ENCODE peak calls at places on chromosomes 1 and 21, in six cellular contexts. One of them, this sample, is unnamed.

GRCh38 chr21:33395866-33396265 is 7.3 kb upstream of the IFNGR2 start:
- DNase-seq in aorta: no peak
- DNase-seq in osteoblast: peak
- DNase-seq in NCI-H1092 treated with DMSO at 0.1 percent for 48 hours: no peak
- DNase-seq in T-helper 2 cell: no peak
- DNase-seq in hypothalamus: no peak
- DNase-seq in this sample: no peak

GRCh38 chr1:21220815-21221214 is 44.1 kb upstream of the EIF4G3 start:
- DNase-seq in T-helper 2 cell: no peak
- DNase-seq in osteoblast: no peak
- DNase-seq in NCI-H1092 treated with DMSO at 0.1 percent for 48 hours: peak
- DNase-seq in hypothalamus: no peak
- DNase-seq in aorta: no peak
- DNase-seq in this sample: no peak

GRCh38 chr1:211129790-211130189 is 4.2 kb downstream of the KCNH1 start:
- DNase-seq in T-helper 2 cell: no peak
- DNase-seq in hypothalamus: no peak
- DNase-seq in osteoblast: no peak
- DNase-seq in NCI-H1092 treated with DMSO at 0.1 percent for 48 hours: no peak
- DNase-seq in aorta: no peak
- DNase-seq in this sample: no peak

GRCh38 chr1:145996433-145997155 is at the start of gene TXNIP:
- DNase-seq in NCI-H1092 treated with DMSO at 0.1 percent for 48 hours: peak
- DNase-seq in aorta: peak
- DNase-seq in osteoblast: peak
- DNase-seq in T-helper 2 cell: peak
- DNase-seq in hypothalamus: peak
- DNase-seq in this sample: peak

GRCh38 chr1:19009882-19010321 is 53.4 kb upstream of the IFFO2 start:
- DNase-seq in NCI-H1092 treated with DMSO at 0.1 percent for 48 hours: no peak
- DNase-seq in T-helper 2 cell: no peak
- DNase-seq in aorta: no peak
- DNase-seq in hypothalamus: no peak
- DNase-seq in osteoblast: peak
- DNase-seq in this sample: no peak

GRCh38 chr1:225882699-225883615 is 777 bp upstream of the TMEM63A start:
- DNase-seq in T-helper 2 cell: no peak
- DNase-seq in aorta: peak
- DNase-seq in osteoblast: peak
- DNase-seq in hypothalamus: peak
- DNase-seq in NCI-H1092 treated with DMSO at 0.1 percent for 48 hours: no peak
- DNase-seq in this sample: no peak

GRCh38 chr1:204435886-204436271 is 24.3 kb upstream of the PPP1R15B start:
- DNase-seq in T-helper 2 cell: no peak
- DNase-seq in NCI-H1092 treated with DMSO at 0.1 percent for 48 hours: no peak
- DNase-seq in aorta: no peak
- DNase-seq in osteoblast: no peak
- DNase-seq in hypothalamus: no peak
- DNase-seq in this sample: no peak

GRCh38 chr1:150926094-150926741 is at the start of gene SETDB1:
- DNase-seq in NCI-H1092 treated with DMSO at 0.1 percent for 48 hours: peak
- DNase-seq in osteoblast: peak
- DNase-seq in hypothalamus: peak
- DNase-seq in aorta: peak
- DNase-seq in T-helper 2 cell: peak
- DNase-seq in this sample: peak

GRCh38 chr1:23394664-23395063 is 25.0 kb upstream of the ZNF436 start:
- DNase-seq in NCI-H1092 treated with DMSO at 0.1 percent for 48 hours: no peak
- DNase-seq in hypothalamus: no peak
- DNase-seq in T-helper 2 cell: no peak
- DNase-seq in aorta: peak
- DNase-seq in osteoblast: peak
- DNase-seq in this sample: no peak

GRCh38 chr21:37241426-37241825 is 25.7 kb downstream of the VPS26C start:
- DNase-seq in NCI-H1092 treated with DMSO at 0.1 percent for 48 hours: no peak
- DNase-seq in aorta: no peak
- DNase-seq in T-helper 2 cell: no peak
- DNase-seq in osteoblast: no peak
- DNase-seq in hypothalamus: no peak
- DNase-seq in this sample: no peak

GRCh38 chr1:172108494-172108893 is 267.2 kb downstream of the DNM3 start:
- DNase-seq in T-helper 2 cell: no peak
- DNase-seq in NCI-H1092 treated with DMSO at 0.1 percent for 48 hours: no peak
- DNase-seq in hypothalamus: no peak
- DNase-seq in osteoblast: no peak
- DNase-seq in aorta: no peak
- DNase-seq in this sample: no peak

GRCh38 chr1:84379128-84379527 is 19.2 kb upstream of the DNASE2B start:
- DNase-seq in osteoblast: no peak
- DNase-seq in aorta: no peak
- DNase-seq in T-helper 2 cell: no peak
- DNase-seq in NCI-H1092 treated with DMSO at 0.1 percent for 48 hours: no peak
- DNase-seq in hypothalamus: no peak
- DNase-seq in this sample: no peak

GRCh38 chr1:228144213-228145049 is 4.4 kb downstream of the GUK1 start:
- DNase-seq in T-helper 2 cell: no peak
- DNase-seq in osteoblast: peak
- DNase-seq in NCI-H1092 treated with DMSO at 0.1 percent for 48 hours: no peak
- DNase-seq in hypothalamus: no peak
- DNase-seq in aorta: no peak
- DNase-seq in this sample: peak

GRCh38 chr1:66532798-66533783 is 862 bp upstream of the SGIP1 start:
- DNase-seq in aorta: peak
- DNase-seq in T-helper 2 cell: no peak
- DNase-seq in NCI-H1092 treated with DMSO at 0.1 percent for 48 hours: peak
- DNase-seq in osteoblast: peak
- DNase-seq in hypothalamus: no peak
- DNase-seq in this sample: peak

GRCh38 chr1:184002071-184002470 is 35.5 kb downstream of the COLGALT2 start:
- DNase-seq in hypothalamus: no peak
- DNase-seq in osteoblast: peak
- DNase-seq in NCI-H1092 treated with DMSO at 0.1 percent for 48 hours: no peak
- DNase-seq in aorta: no peak
- DNase-seq in T-helper 2 cell: no peak
- DNase-seq in this sample: no peak

GRCh38 chr1:10057305-10057704 is 24.5 kb downstream of the UBE4B start:
- DNase-seq in osteoblast: no peak
- DNase-seq in hypothalamus: no peak
- DNase-seq in aorta: peak
- DNase-seq in NCI-H1092 treated with DMSO at 0.1 percent for 48 hours: peak
- DNase-seq in T-helper 2 cell: no peak
- DNase-seq in this sample: no peak

GRCh38 chr1:81681570-81681969 is 119.2 kb upstream of the ADGRL2 start:
- DNase-seq in T-helper 2 cell: no peak
- DNase-seq in aorta: no peak
- DNase-seq in osteoblast: no peak
- DNase-seq in hypothalamus: no peak
- DNase-seq in NCI-H1092 treated with DMSO at 0.1 percent for 48 hours: no peak
- DNase-seq in this sample: no peak

GRCh38 chr1:22527555-22528296 is 35.6 kb upstream of the EPHA8 start:
- DNase-seq in T-helper 2 cell: no peak
- DNase-seq in NCI-H1092 treated with DMSO at 0.1 percent for 48 hours: peak
- DNase-seq in aorta: no peak
- DNase-seq in osteoblast: peak
- DNase-seq in hypothalamus: no peak
- DNase-seq in this sample: no peak

GRCh38 chr1:33716976-33717688 is 146.7 kb upstream of the HMGB4 start:
- DNase-seq in aorta: no peak
- DNase-seq in T-helper 2 cell: no peak
- DNase-seq in NCI-H1092 treated with DMSO at 0.1 percent for 48 hours: no peak
- DNase-seq in hypothalamus: no peak
- DNase-seq in osteoblast: no peak
- DNase-seq in this sample: no peak

GRCh38 chr1:57112148-57112547 is 146.3 kb upstream of the C8B start:
- DNase-seq in osteoblast: no peak
- DNase-seq in T-helper 2 cell: no peak
- DNase-seq in NCI-H1092 treated with DMSO at 0.1 percent for 48 hours: no peak
- DNase-seq in hypothalamus: no peak
- DNase-seq in aorta: no peak
- DNase-seq in this sample: no peak

This sample was measured in chondrocyte.